ENCODE peak calls at places on chromosomes 5 and 9, in five cellular contexts. One of them, this sample, is unnamed.
A peak's percentile ranks its signal among the peaks of the same experiment; 100 is the strongest.

GRCh38 chr5:36505021-36505420 is 101.4 kb upstream of the SLC1A3 start:
- DNase-seq in GM23338: no peak
- DNase-seq in HFF-Myc: no peak
- DNase-seq in epithelial cell of esophagus: peak; percentile 14
- DNase-seq in SK-N-SH: no peak
- DNase-seq in this sample: no peak

GRCh38 chr9:136249881-136250559 is 4.4 kb upstream of the QSOX2 start:
- DNase-seq in HFF-Myc: no peak
- DNase-seq in SK-N-SH: no peak
- DNase-seq in epithelial cell of esophagus: no peak
- DNase-seq in GM23338: no peak
- DNase-seq in this sample: no peak

GRCh38 chr5:93582677-93583524 is at the start of gene NR2F1:
- DNase-seq in SK-N-SH: peak; percentile 80
- DNase-seq in GM23338: peak; percentile 93
- DNase-seq in HFF-Myc: peak; percentile 84
- DNase-seq in epithelial cell of esophagus: peak; percentile 54
- DNase-seq in this sample: no peak

GRCh38 chr9:14383296-14383695 is 69.4 kb upstream of the NFIB start:
- DNase-seq in epithelial cell of esophagus: peak; percentile 49
- DNase-seq in GM23338: no peak
- DNase-seq in HFF-Myc: no peak
- DNase-seq in SK-N-SH: no peak
- DNase-seq in this sample: no peak

GRCh38 chr5:21391506-21391905 is 1403.5 kb upstream of the CDH18 start:
- DNase-seq in HFF-Myc: no peak
- DNase-seq in SK-N-SH: no peak
- DNase-seq in epithelial cell of esophagus: peak; percentile 49
- DNase-seq in GM23338: peak; percentile 25
- DNase-seq in this sample: no peak

GRCh38 chr9:35102769-35103659 is at the start of gene STOML2:
- DNase-seq in SK-N-SH: peak; percentile 96
- DNase-seq in GM23338: peak; percentile 99
- DNase-seq in HFF-Myc: peak; percentile 92
- DNase-seq in epithelial cell of esophagus: peak; percentile 97
- DNase-seq in this sample: peak; percentile 84

GRCh38 chr5:59617186-59617771 is 276.2 kb downstream of the PDE4D start:
- DNase-seq in SK-N-SH: no peak
- DNase-seq in HFF-Myc: no peak
- DNase-seq in epithelial cell of esophagus: peak; percentile 5
- DNase-seq in GM23338: no peak
- DNase-seq in this sample: no peak

GRCh38 chr5:78526049-78526525 is 122.5 kb downstream of the LHFPL2 start:
- DNase-seq in GM23338: no peak
- DNase-seq in SK-N-SH: no peak
- DNase-seq in HFF-Myc: no peak
- DNase-seq in epithelial cell of esophagus: peak; percentile 97
- DNase-seq in this sample: peak; percentile 85

GRCh38 chr5:36459191-36460135 is 146.9 kb upstream of the SLC1A3 start:
- DNase-seq in SK-N-SH: no peak
- DNase-seq in HFF-Myc: no peak
- DNase-seq in epithelial cell of esophagus: peak; percentile 78
- DNase-seq in GM23338: peak; percentile 69
- DNase-seq in this sample: no peak

GRCh38 chr5:178651046-178651810 is 24.4 kb upstream of the CLK4 start:
- DNase-seq in HFF-Myc: no peak
- DNase-seq in epithelial cell of esophagus: peak; percentile 79
- DNase-seq in GM23338: no peak
- DNase-seq in SK-N-SH: no peak
- DNase-seq in this sample: no peak

GRCh38 chr5:28110756-28111155 is 1072.4 kb upstream of the CDH9 start:
- DNase-seq in GM23338: no peak
- DNase-seq in epithelial cell of esophagus: no peak
- DNase-seq in HFF-Myc: no peak
- DNase-seq in SK-N-SH: no peak
- DNase-seq in this sample: no peak

GRCh38 chr5:34695275-34696032 is 39.3 kb downstream of the RAI14 start:
- DNase-seq in SK-N-SH: no peak
- DNase-seq in GM23338: no peak
- DNase-seq in epithelial cell of esophagus: no peak
- DNase-seq in HFF-Myc: no peak
- DNase-seq in this sample: no peak

GRCh38 chr5:160021818-160022446 is 13.0 kb downstream of the TTC1 start:
- DNase-seq in GM23338: peak; percentile 77
- DNase-seq in epithelial cell of esophagus: peak; percentile 71
- DNase-seq in SK-N-SH: peak; percentile 58
- DNase-seq in HFF-Myc: peak; percentile 47
- DNase-seq in this sample: no peak

GRCh38 chr5:151912360-151912759 is 12.3 kb downstream of the GLRA1 start:
- DNase-seq in GM23338: no peak
- DNase-seq in HFF-Myc: no peak
- DNase-seq in SK-N-SH: no peak
- DNase-seq in epithelial cell of esophagus: no peak
- DNase-seq in this sample: no peak

GRCh38 chr9:114905160-114905940 is 25.0 kb downstream of the TNFSF8 start:
- DNase-seq in SK-N-SH: no peak
- DNase-seq in HFF-Myc: no peak
- DNase-seq in epithelial cell of esophagus: no peak
- DNase-seq in GM23338: no peak
- DNase-seq in this sample: no peak

GRCh38 chr5:163459465-163459887 is 426 bp downstream of the NUDCD2 start:
- DNase-seq in SK-N-SH: no peak
- DNase-seq in epithelial cell of esophagus: no peak
- DNase-seq in HFF-Myc: no peak
- DNase-seq in GM23338: peak; percentile 68
- DNase-seq in this sample: no peak

GRCh38 chr5:124253421-124253820 is 493.0 kb downstream of the ZNF608 start:
- DNase-seq in GM23338: no peak
- DNase-seq in SK-N-SH: no peak
- DNase-seq in epithelial cell of esophagus: no peak
- DNase-seq in HFF-Myc: no peak
- DNase-seq in this sample: no peak

GRCh38 chr5:37248387-37248969 is 698 bp downstream of the CPLANE1 start:
- DNase-seq in HFF-Myc: no peak
- DNase-seq in epithelial cell of esophagus: peak; percentile 19
- DNase-seq in GM23338: peak; percentile 32
- DNase-seq in SK-N-SH: peak; percentile 29
- DNase-seq in this sample: no peak

GRCh38 chr9:12695474-12695873 is 2.3 kb downstream of the TYRP1 start:
- DNase-seq in HFF-Myc: no peak
- DNase-seq in GM23338: no peak
- DNase-seq in epithelial cell of esophagus: no peak
- DNase-seq in SK-N-SH: no peak
- DNase-seq in this sample: peak; percentile 81

GRCh38 chr5:181184845-181185216 is 20.2 kb downstream of the TRIM7 start:
- DNase-seq in GM23338: no peak
- DNase-seq in HFF-Myc: no peak
- DNase-seq in epithelial cell of esophagus: no peak
- DNase-seq in SK-N-SH: no peak
- DNase-seq in this sample: no peak

GRCh38 chr9:95772320-95773060 is 103.0 kb upstream of the ERCC6L2 start:
- DNase-seq in epithelial cell of esophagus: no peak
- DNase-seq in SK-N-SH: no peak
- DNase-seq in GM23338: peak; percentile 72
- DNase-seq in HFF-Myc: peak; percentile 38
- DNase-seq in this sample: no peak

GRCh38 chr5:39328731-39329130 is 35.6 kb downstream of the C9 start:
- DNase-seq in SK-N-SH: no peak
- DNase-seq in epithelial cell of esophagus: no peak
- DNase-seq in GM23338: no peak
- DNase-seq in HFF-Myc: no peak
- DNase-seq in this sample: no peak

GRCh38 chr5:2460098-2460497 is 291.4 kb downstream of the IRX2 start:
- DNase-seq in epithelial cell of esophagus: no peak
- DNase-seq in HFF-Myc: no peak
- DNase-seq in SK-N-SH: no peak
- DNase-seq in GM23338: no peak
- DNase-seq in this sample: no peak

GRCh38 chr5:163252951-163253350 is 184.4 kb upstream of the CCNG1 start:
- DNase-seq in HFF-Myc: no peak
- DNase-seq in SK-N-SH: no peak
- DNase-seq in epithelial cell of esophagus: no peak
- DNase-seq in GM23338: peak; percentile 16
- DNase-seq in this sample: no peak

GRCh38 chr5:110478899-110479298 is 247.6 kb downstream of the TMEM232 start:
- DNase-seq in GM23338: no peak
- DNase-seq in epithelial cell of esophagus: peak; percentile 30
- DNase-seq in SK-N-SH: no peak
- DNase-seq in HFF-Myc: peak; percentile 4
- DNase-seq in this sample: no peak

GRCh38 chr5:14937277-14937676 is 65.7 kb upstream of the ANKH start:
- DNase-seq in GM23338: no peak
- DNase-seq in HFF-Myc: no peak
- DNase-seq in SK-N-SH: no peak
- DNase-seq in epithelial cell of esophagus: no peak
- DNase-seq in this sample: no peak

GRCh38 chr5:107204413-107204812 is 466.3 kb downstream of the EFNA5 start:
- DNase-seq in SK-N-SH: no peak
- DNase-seq in epithelial cell of esophagus: no peak
- DNase-seq in GM23338: no peak
- DNase-seq in HFF-Myc: no peak
- DNase-seq in this sample: no peak

GRCh38 chr5:60376860-60377259 is 323.1 kb downstream of the DEPDC1B start:
- DNase-seq in epithelial cell of esophagus: no peak
- DNase-seq in GM23338: no peak
- DNase-seq in HFF-Myc: no peak
- DNase-seq in SK-N-SH: no peak
- DNase-seq in this sample: no peak

GRCh38 chr5:124628721-124629596 is 117.5 kb downstream of the ZNF608 start:
- DNase-seq in GM23338: no peak
- DNase-seq in HFF-Myc: peak; percentile 92
- DNase-seq in epithelial cell of esophagus: peak; percentile 94
- DNase-seq in SK-N-SH: no peak
- DNase-seq in this sample: no peak

DNA sequence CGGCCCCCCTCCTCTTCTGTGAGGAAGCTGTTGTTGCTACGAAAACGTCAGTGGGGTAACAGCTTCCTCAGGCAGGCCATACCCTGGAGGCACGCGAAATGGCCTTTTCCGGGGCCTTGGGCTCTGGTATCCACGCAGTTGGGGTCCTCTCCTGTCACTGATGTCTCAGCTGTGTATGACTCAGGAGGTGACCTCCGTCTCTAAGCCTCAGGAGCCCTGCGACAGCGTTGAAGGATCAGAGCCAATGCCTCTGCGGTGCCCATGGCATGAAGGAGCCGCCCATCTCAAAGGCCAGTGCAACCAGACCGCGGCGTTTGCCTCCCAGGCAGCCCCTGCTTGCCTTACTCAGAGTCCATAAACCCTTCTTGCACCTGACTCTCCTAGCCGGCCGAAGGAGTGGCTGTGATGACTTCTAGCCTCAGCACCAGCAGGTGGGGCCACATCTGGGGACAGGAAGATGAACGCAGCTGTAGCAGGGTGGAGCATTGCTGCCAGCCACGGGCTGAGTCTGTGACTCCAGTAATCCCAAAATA is 1.0 kb upstream of the MXD3 start:
- DNase-seq in HFF-Myc: no peak
- DNase-seq in SK-N-SH: peak; percentile 49
- DNase-seq in GM23338: peak; percentile 72
- DNase-seq in epithelial cell of esophagus: peak; percentile 37
- DNase-seq in this sample: no peak
- TF ChIP-seq CTCF in HFF-Myc: no peak
- TF ChIP-seq CTCF in SK-N-SH: no peak
- TF ChIP-seq CTCF in GM23338: peak; percentile 43
- TF ChIP-seq CTCF in epithelial cell of esophagus: peak; percentile 14
- TF ChIP-seq CTCF in this sample: no peak

GRCh38 chr9:105171076-105171475 is 73.4 kb upstream of the SLC44A1 start:
- DNase-seq in GM23338: no peak
- DNase-seq in HFF-Myc: no peak
- DNase-seq in epithelial cell of esophagus: no peak
- DNase-seq in SK-N-SH: no peak
- DNase-seq in this sample: no peak
- H3K4me3 ChIP-seq in GM23338: no peak overlapping the region
- H3K4me3 ChIP-seq in HFF-Myc: no peak overlapping the region
- H3K4me3 ChIP-seq in epithelial cell of esophagus: no peak overlapping the region
- H3K4me3 ChIP-seq in SK-N-SH: no peak overlapping the region
- H3K4me3 ChIP-seq in this sample: no peak overlapping the region

GRCh38 chr5:170892201-170892600 is 30.4 kb downstream of the RANBP17 start:
- DNase-seq in GM23338: no peak
- DNase-seq in HFF-Myc: no peak
- DNase-seq in SK-N-SH: no peak
- DNase-seq in epithelial cell of esophagus: peak; percentile 62
- DNase-seq in this sample: no peak

DNA sequence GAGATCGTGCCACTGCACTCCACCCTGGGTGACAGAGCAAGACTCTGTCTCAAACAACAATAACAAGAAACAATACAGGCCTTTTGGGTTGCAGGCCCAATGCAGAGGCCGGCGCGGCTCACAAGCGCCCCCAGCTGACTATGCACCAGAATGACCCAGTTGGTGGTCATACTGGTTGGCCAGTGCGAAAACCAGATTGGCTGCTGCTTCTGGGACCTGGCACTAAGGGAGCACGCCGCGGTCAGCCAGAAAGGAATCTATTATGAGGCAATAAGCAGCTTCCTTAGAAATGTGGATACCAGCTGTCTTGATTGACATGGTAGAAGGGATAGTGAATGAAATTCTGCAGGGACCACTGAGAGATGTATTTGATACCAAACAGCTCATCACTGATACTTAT is 35.0 kb downstream of the RANBP17 start:
- DNase-seq in GM23338: peak; percentile 89
- DNase-seq in SK-N-SH: peak; percentile 5
- DNase-seq in epithelial cell of esophagus: peak; percentile 29
- DNase-seq in HFF-Myc: no peak
- DNase-seq in this sample: no peak
- TF ChIP-seq CTCF in GM23338: peak; percentile 92
- TF ChIP-seq CTCF in SK-N-SH: peak; percentile 44
- TF ChIP-seq CTCF in epithelial cell of esophagus: peak; percentile 26
- TF ChIP-seq CTCF in HFF-Myc: peak; percentile 47
- TF ChIP-seq CTCF in this sample: no peak

DNA sequence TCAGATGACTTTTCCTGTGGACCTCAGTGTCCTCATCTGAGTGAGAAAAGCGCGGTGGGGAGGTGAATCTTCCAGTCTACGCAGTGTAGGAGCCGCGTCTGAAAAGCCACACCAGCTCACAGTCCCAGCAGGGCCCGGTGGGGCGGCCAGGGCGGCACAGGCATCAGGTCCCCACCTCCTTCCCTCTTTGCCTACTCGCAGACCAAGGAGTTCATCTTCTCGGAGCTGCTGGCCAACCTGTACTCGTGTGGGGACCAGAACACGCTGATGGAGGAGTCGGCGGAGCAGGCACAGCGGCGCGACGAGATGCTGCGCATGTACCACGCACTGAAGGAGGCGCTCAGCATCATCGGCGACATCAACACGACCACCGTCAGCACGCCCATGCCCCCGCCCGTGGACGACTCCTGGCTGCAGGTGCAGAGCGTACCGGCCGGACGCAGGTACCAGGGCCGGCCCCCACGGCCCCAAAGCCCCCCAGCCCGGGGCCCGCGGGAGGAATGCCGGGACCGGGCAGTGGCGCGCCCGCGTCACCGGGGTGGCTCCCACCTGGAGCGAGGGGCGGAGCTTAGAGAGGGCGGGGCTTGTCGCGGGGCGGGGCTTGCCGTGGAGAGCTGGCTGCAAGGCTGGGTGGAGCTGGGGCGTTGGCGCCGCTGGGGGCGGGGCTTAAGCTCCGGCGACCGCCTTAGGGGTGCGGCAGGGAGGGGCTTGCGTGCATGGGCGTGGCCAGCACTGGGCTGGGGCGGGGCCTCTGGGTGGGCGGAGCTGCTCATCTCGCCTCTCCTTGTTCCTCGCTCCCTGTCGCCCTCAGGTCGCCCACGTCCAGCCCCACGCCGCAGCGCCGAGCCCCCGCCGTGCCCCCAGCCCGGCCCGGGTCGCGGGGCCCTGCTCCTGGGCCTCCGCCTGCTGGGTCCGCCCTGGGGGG is 25.6 kb downstream of the GOLGA2 start:
- DNase-seq in HFF-Myc: no peak
- DNase-seq in GM23338: peak; percentile 90
- DNase-seq in epithelial cell of esophagus: peak; percentile 97
- DNase-seq in SK-N-SH: peak; percentile 92
- DNase-seq in this sample: peak; percentile 31
- H3K4me3 ChIP-seq in HFF-Myc: peak overlapping the region; percentile 43
- H3K4me3 ChIP-seq in GM23338: peak overlapping the region; percentile 88
- H3K4me3 ChIP-seq in epithelial cell of esophagus: peak overlapping the region; percentile 56
- H3K4me3 ChIP-seq in SK-N-SH: no peak overlapping the region
- H3K4me3 ChIP-seq in this sample: peak overlapping the region; percentile 55

This sample was measured in ascending aorta.